ENCODE peak calls at places on chromosomes 12 and 14, in nine cellular contexts. W is effector memory CD4-positive, alpha-beta T cell; Z is neural progenitor cell; D is psoas muscle; U is GM23338; Y is mammary epithelial cell; G is colonic mucosa; X is sigmoid colon; O is aorta. S is an unnamed sample. For H3K4me1, the result is how much of the 10 kb centered on the place peaks cover.

GRCh38 chr14:55151601-55152000 is 22.5 kb downstream of the LGALS3 start:
- DNase-seq in Y (no peak), W (no peak), D (no peak), G (no peak), O (no peak), U (no peak), X (no peak), Z (no peak), S (no peak)

GRCh38 chr12:106113042-106113441 is 25.7 kb downstream of the NUAK1 start:
- DNase-seq in G (no peak), X (no peak), D (no peak), Z (no peak), U (no peak), O (no peak), W (no peak), Y (peak), S (no peak)

GRCh38 chr14:54440037-54440436 is 1.1 kb downstream of the CNIH1 start:
- DNase-seq in G (no peak), U (no peak), Y (peak), W (no peak), X (no peak), Z (no peak), D (no peak), O (no peak), S (no peak)

GRCh38 chr14:89794096-89794495 is 160.4 kb downstream of the EFCAB11 start:
- DNase-seq in W (no peak), X (peak), D (peak), G (peak), Z (no peak), O (peak), Y (no peak), U (no peak), S (no peak)

GRCh38 chr14:81147140-81147897 is 73.4 kb downstream of the GTF2A1 start:
- DNase-seq in G (no peak), O (no peak), D (no peak), X (no peak), W (no peak), Y (no peak), U (no peak), Z (no peak), S (no peak)

GRCh38 chr12:65827827-65828231 is 3.5 kb downstream of the HMGA2 start:
- DNase-seq in G (no peak), X (no peak), W (no peak), O (no peak), Z (peak), D (no peak), U (peak), Y (no peak), S (no peak)

GRCh38 chr12:69007858-69008314 is 74.9 kb upstream of the CPM start:
- DNase-seq in U (no peak), O (no peak), D (no peak), Z (peak), Y (peak), W (no peak), X (no peak), G (no peak), S (no peak)

GRCh38 chr14:96126339-96126770 is 78.3 kb upstream of the BDKRB2 start:
- DNase-seq in U (no peak), Y (no peak), O (no peak), G (peak), X (no peak), Z (no peak), D (no peak), W (peak), S (no peak)

GRCh38 chr12:10967409-10967808 is 19.3 kb downstream of the TAS2R50 start:
- DNase-seq in G (no peak), U (no peak), Y (peak), D (no peak), X (no peak), W (no peak), Z (no peak), O (no peak), S (no peak)

GRCh38 chr14:23543403-23543802 is 8.2 kb downstream of the ZFHX2 start:
- DNase-seq in X (no peak), Z (no peak), G (no peak), U (no peak), D (no peak), Y (no peak), O (no peak), W (no peak), S (no peak)

GRCh38 chr12:115451151-115451784 is 767.3 kb upstream of the TBX3 start:
- DNase-seq in O (no peak), D (no peak), Y (no peak), W (no peak), U (no peak), X (no peak), G (no peak), Z (no peak), S (no peak)

GRCh38 chr12:96810477-96810876 is 96.6 kb upstream of the NEDD1 start:
- DNase-seq in X (no peak), Y (no peak), D (no peak), G (no peak), Z (peak), W (no peak), U (no peak), O (no peak), S (no peak)

GRCh38 chr14:50882932-50883826 is 11.3 kb downstream of the ABHD12B start:
- DNase-seq in O (no peak), Z (no peak), U (no peak), W (no peak), Y (peak), X (no peak), D (no peak), G (peak), S (peak)

GRCh38 chr12:82682851-82683261 is 3.9 kb upstream of the TMTC2 start:
- DNase-seq in Y (no peak), D (no peak), X (no peak), O (no peak), Z (no peak), G (no peak), U (no peak), W (no peak), S (no peak)

GRCh38 chr14:101478796-101479410 is 82.4 kb upstream of the DIO3 start:
- DNase-seq in Z (no peak), G (peak), W (no peak), X (peak), D (no peak), O (peak), Y (no peak), U (no peak), S (no peak)

GRCh38 chr12:80420075-80420474 is 24.0 kb upstream of the PTPRQ start:
- DNase-seq in U (no peak), D (no peak), Z (no peak), X (no peak), Y (no peak), W (no peak), G (no peak), O (no peak), S (no peak)

GRCh38 chr12:69655616-69656336 is 43.3 kb downstream of the BEST3 start:
- DNase-seq in Z (no peak), D (no peak), X (no peak), O (no peak), W (no peak), Y (peak), G (no peak), U (no peak), S (peak)

GRCh38 chr12:54627304-54627703 is 7.4 kb downstream of the LACRT start:
- DNase-seq in D (no peak), X (no peak), Y (no peak), G (no peak), U (no peak), Z (no peak), W (no peak), O (no peak), S (no peak)

GRCh38 chr14:22839159-22839779 is 2.9 kb downstream of the MMP14 start:
- DNase-seq in O (peak), D (peak), W (no peak), Z (no peak), X (peak), G (no peak), Y (peak), U (no peak), S (peak)

GRCh38 chr12:53492188-53492587 is 7.1 kb downstream of the MAP3K12 start:
- DNase-seq in Z (peak), Y (no peak), G (no peak), O (no peak), D (no peak), W (no peak), U (peak), X (peak), S (no peak)

GRCh38 chr12:11765817-11766794 is 116.6 kb downstream of the ETV6 start:
- DNase-seq in O (no peak), Y (peak), D (no peak), W (no peak), U (no peak), Z (no peak), X (no peak), G (no peak), S (no peak)

GRCh38 chr12:55314043-55314442 is at the start of gene OR6C1:
- DNase-seq in U (no peak), X (no peak), W (no peak), G (no peak), Z (no peak), D (no peak), O (no peak), Y (no peak), S (no peak)

GRCh38 chr14:64774272-64774671 is 70.0 kb downstream of the PLEKHG3 start:
- DNase-seq in U (no peak), O (peak), W (no peak), G (no peak), Z (no peak), D (no peak), X (peak), Y (no peak), S (no peak)

GRCh38 chr12:126734738-126735137 is 1532.2 kb upstream of the TMEM132C start:
- DNase-seq in D (no peak), W (no peak), G (no peak), Y (no peak), Z (peak), X (no peak), U (peak), O (no peak), S (no peak)

GRCh38 chr12:107360472-107360871 is 267.1 kb upstream of the CRY1 start:
- DNase-seq in U (no peak), D (no peak), Z (no peak), O (no peak), W (no peak), G (no peak), X (no peak), Y (peak), S (no peak)

GRCh38 chr12:64171715-64172114 is 50.4 kb downstream of the KICS2 start:
- DNase-seq in Y (peak), G (no peak), W (no peak), Z (no peak), U (no peak), D (no peak), O (no peak), X (no peak), S (no peak)

GRCh38 chr14:36383674-36384421 is 63.4 kb upstream of the MBIP start:
- DNase-seq in G (no peak), Z (no peak), Y (peak), W (no peak), D (peak), X (no peak), O (peak), U (no peak), S (no peak)

GRCh38 chr12:3071710-3072109 is 5.5 kb upstream of the TSPAN9 start:
- DNase-seq in W (no peak), Z (no peak), U (no peak), X (no peak), D (no peak), Y (no peak), O (no peak), G (no peak), S (no peak)

GRCh38 chr12:21169878-21170472 is 39.0 kb downstream of the SLCO1B1 start:
- DNase-seq in Z (peak), O (no peak), U (peak), X (no peak), G (peak), D (no peak), Y (peak), W (no peak), S (peak)

GRCh38 chr14:53491256-53491905 is 338.3 kb upstream of the DDHD1 start:
- DNase-seq in D (no peak), G (no peak), O (no peak), U (no peak), W (no peak), X (no peak), Y (peak), Z (no peak), S (no peak)

GRCh38 chr12:8953773-8954402 is 4.4 kb upstream of the M6PR start:
- DNase-seq in U (no peak), D (no peak), G (no peak), O (no peak), W (peak), Z (no peak), Y (no peak), X (no peak), S (no peak)

GRCh38 chr12:52225752-52226151 is 7.3 kb upstream of the KRT7 start:
- DNase-seq in G (no peak), W (no peak), X (peak), O (no peak), U (no peak), Z (no peak), Y (no peak), D (no peak), S (no peak)

GRCh38 chr12:104877107-104877705 is 80.9 kb downstream of the SLC41A2 start:
- DNase-seq in U (peak), W (no peak), O (no peak), Z (peak), D (no peak), G (peak), X (no peak), Y (peak), S (no peak)

GRCh38 chr12:128795530-128796361 is 28.0 kb downstream of the SLC15A4 start:
- DNase-seq in W (no peak), Y (no peak), D (peak), U (no peak), Z (no peak), G (no peak), X (peak), O (no peak), S (no peak)

GRCh38 chr12:2152134-2152533 is 99.3 kb downstream of the CACNA1C start:
- DNase-seq in D (no peak), X (no peak), U (no peak), W (no peak), G (no peak), O (no peak), Y (no peak), Z (no peak), S (no peak)

GRCh38 chr12:32841061-32841460 is 55.5 kb downstream of the PKP2 start:
- DNase-seq in D (no peak), Y (no peak), W (no peak), G (no peak), O (no peak), X (no peak), Z (no peak), U (no peak), S (no peak)

GRCh38 chr14:85234626-85235025 is 295.3 kb upstream of the FLRT2 start:
- DNase-seq in D (no peak), Z (no peak), W (no peak), U (no peak), G (no peak), O (no peak), Y (peak), X (no peak), S (no peak)

GRCh38 chr12:104477812-104478388 is 21.2 kb downstream of the CHST11 start:
- DNase-seq in W (no peak), Y (no peak), X (no peak), G (no peak), O (no peak), D (no peak), Z (no peak), U (no peak), S (no peak)

GRCh38 chr12:93380480-93381121 is 2.9 kb downstream of the NUDT4 start:
- DNase-seq in X (no peak), W (no peak), G (no peak), U (peak), Z (peak), O (no peak), Y (peak), D (no peak), S (no peak)
- H3K4me1 ChIP-seq in X (under half), W (under half), G (under half), U (half or more), Z (under half), O (under half), Y (under half), D (half or more), S (under half)

GRCh38 chr12:57215668-57216013 is 953 bp upstream of the NXPH4 start:
- DNase-seq in X (no peak), Y (peak), G (no peak), U (no peak), W (no peak), Z (no peak), O (no peak), D (no peak), S (no peak)
- H3K4me1 ChIP-seq in X (under half), Y (under half), G (under half), U (under half), W (under half), Z (half or more), O (under half), D (under half), S (under half)

DNA sequence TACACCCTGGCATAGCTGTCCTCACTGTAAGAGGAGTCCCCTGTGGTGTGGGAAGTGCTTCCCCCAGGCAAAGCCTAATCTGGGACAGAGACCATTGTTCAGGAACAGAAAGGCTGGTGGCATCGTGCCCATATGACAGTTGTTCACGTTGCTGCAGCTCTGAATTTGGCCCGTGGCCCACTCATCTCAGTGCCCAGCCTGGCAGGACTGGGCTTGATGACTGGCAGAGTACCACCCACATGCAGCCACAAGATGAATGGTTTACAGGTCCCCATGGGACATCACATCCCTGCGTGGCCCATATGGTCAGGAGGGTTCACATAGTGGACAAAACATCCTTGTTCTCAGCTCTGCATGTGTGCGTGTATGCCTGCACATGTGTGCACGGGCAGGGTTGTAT is 17.5 kb downstream of the IQSEC3 start:
- DNase-seq in Z (no peak), D (no peak), Y (no peak), X (no peak), O (no peak), U (no peak), G (no peak), W (no peak), S (no peak)
- H3K4me1 ChIP-seq in Z (under half), D (under half), Y (under half), X (under half), O (under half), U (under half), G (under half), W (under half), S (under half)

GRCh38 chr14:103247169-103247606 is 86.8 kb upstream of the EIF5 start:
- DNase-seq in Y (no peak), Z (no peak), O (no peak), U (no peak), G (no peak), X (no peak), W (no peak), D (no peak), S (no peak)
- H3K4me1 ChIP-seq in Y (under half), Z (under half), O (under half), U (under half), G (under half), X (under half), W (under half), D (under half), S (under half)

GRCh38 chr14:88454886-88455285 is 69.4 kb downstream of the SPATA7 start:
- DNase-seq in Z (no peak), W (no peak), U (no peak), O (no peak), X (no peak), G (no peak), D (no peak), Y (no peak), S (no peak)
- H3K4me1 ChIP-seq in Z (under half), W (under half), U (under half), O (under half), X (under half), G (under half), D (under half), Y (under half), S (under half)

GRCh38 chr14:90893510-90893909 is 77.3 kb upstream of the TTC7B start:
- DNase-seq in Y (no peak), X (no peak), Z (no peak), U (no peak), W (no peak), O (no peak), D (no peak), G (no peak), S (no peak)

GRCh38 chr14:90886297-90886830 is 70.1 kb upstream of the TTC7B start:
- DNase-seq in G (no peak), W (no peak), Z (no peak), D (no peak), O (no peak), X (no peak), Y (no peak), U (peak), S (no peak)

GRCh38 chr14:90894241-90894640 is 78.0 kb upstream of the TTC7B start:
- DNase-seq in G (no peak), U (no peak), X (no peak), D (no peak), W (no peak), Y (no peak), O (no peak), Z (no peak), S (no peak)

GRCh38 chr14:90893028-90893427 is 76.8 kb upstream of the TTC7B start:
- DNase-seq in W (no peak), G (no peak), U (no peak), D (no peak), X (no peak), O (no peak), Y (no peak), Z (no peak), S (no peak)

GRCh38 chr14:90891326-90891725 is 75.1 kb upstream of the TTC7B start:
- DNase-seq in U (no peak), D (no peak), G (no peak), W (no peak), X (no peak), O (no peak), Y (no peak), Z (no peak), S (no peak)
- H3K4me1 ChIP-seq in U (under half), D (under half), G (under half), W (under half), X (under half), O (under half), Y (under half), Z (under half), S (under half)

GRCh38 chr12:27151479-27151878 is 69.1 kb upstream of the C12orf71 start:
- DNase-seq in W (no peak), U (no peak), Z (no peak), G (no peak), O (no peak), X (no peak), Y (no peak), D (no peak), S (no peak)

GRCh38 chr12:27143676-27144075 is 61.3 kb upstream of the C12orf71 start:
- DNase-seq in G (no peak), W (no peak), D (no peak), Z (no peak), O (no peak), U (no peak), Y (no peak), X (no peak), S (no peak)

GRCh38 chr12:27148373-27148772 is 66.0 kb upstream of the C12orf71 start:
- DNase-seq in Y (no peak), D (no peak), U (no peak), X (no peak), W (no peak), G (no peak), Z (no peak), O (no peak), S (no peak)

DNA sequence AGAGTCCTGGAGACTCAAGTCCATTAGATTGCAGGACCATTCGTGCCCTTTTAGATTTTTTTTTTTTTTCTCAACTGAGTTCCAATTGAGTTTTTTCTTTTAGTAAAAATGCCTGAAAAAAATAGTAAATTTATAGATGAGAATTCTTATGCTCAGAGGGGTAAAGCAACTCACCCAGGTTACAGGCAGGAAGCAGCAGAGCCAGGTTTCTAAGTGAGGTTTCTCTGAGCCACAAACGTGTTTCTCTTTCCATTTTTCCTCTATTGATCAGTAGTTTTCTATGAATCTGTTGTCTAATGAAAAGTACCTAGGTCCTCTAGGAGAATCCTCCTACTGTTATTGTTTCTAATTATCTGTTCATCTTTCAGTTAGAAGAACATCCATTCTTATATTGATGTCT is 66.4 kb upstream of the C12orf71 start:
- DNase-seq in Z (no peak), Y (no peak), D (no peak), W (no peak), U (no peak), X (no peak), O (no peak), G (no peak), S (no peak)
- H3K4me1 ChIP-seq in Z (under half), Y (under half), D (under half), W (under half), U (under half), X (under half), O (under half), G (under half), S (under half)

GRCh38 chr14:68521557-68521901 is 271.3 kb downstream of the ZFP36L1 start:
- DNase-seq in G (no peak), U (no peak), O (no peak), Y (no peak), W (no peak), D (no peak), Z (no peak), X (no peak), S (no peak)

GRCh38 chr14:68522510-68523325 is 270.1 kb downstream of the ZFP36L1 start:
- DNase-seq in G (no peak), U (no peak), X (no peak), Z (peak), W (no peak), D (no peak), Y (no peak), O (no peak), S (no peak)

GRCh38 chr14:68523326-68523610 is 269.6 kb downstream of the ZFP36L1 start:
- DNase-seq in U (no peak), Z (no peak), G (no peak), X (no peak), W (no peak), D (no peak), Y (no peak), O (peak), S (no peak)

GRCh38 chr14:68520637-68521556 is 272.0 kb downstream of the ZFP36L1 start:
- DNase-seq in D (no peak), O (no peak), X (no peak), U (peak), Y (peak), W (no peak), Z (no peak), G (no peak), S (peak)

GRCh38 chr14:68521952-68522509 is 270.8 kb downstream of the ZFP36L1 start:
- DNase-seq in U (no peak), W (no peak), G (no peak), X (no peak), O (no peak), Y (no peak), Z (no peak), D (no peak), S (no peak)
- H3K4me1 ChIP-seq in U (under half), W (under half), G (under half), X (under half), O (under half), Y (half or more), Z (half or more), D (under half), S (half or more)

GRCh38 chr14:94393474-94393873 is 5.1 kb upstream of the SERPINA1 start:
- DNase-seq in Z (no peak), W (no peak), G (no peak), O (no peak), X (no peak), Y (no peak), U (no peak), D (no peak), S (no peak)
- H3K4me1 ChIP-seq in Z (under half), W (under half), G (under half), O (under half), X (under half), Y (under half), U (under half), D (under half), S (under half)

S was measured in Caco-2.